ENCODE peak calls at places on chromosomes 12 and 14, in eight cellular contexts. One of them, this sample, is unnamed.

GRCh38 chr12:107845980-107846659 is 71.6 kb downstream of the ASCL4 start:
- DNase-seq in osteocyte: no peak
- DNase-seq in nephron progenitor cell: no peak
- DNase-seq in NB4: no peak
- DNase-seq in ovary: peak
- DNase-seq in tibial nerve: no peak
- DNase-seq in neural progenitor cell: no peak
- DNase-seq in CD8-positive, alpha-beta T cell: no peak
- DNase-seq in this sample: no peak

GRCh38 chr14:93490001-93490400 is 59.3 kb downstream of the UNC79 start:
- DNase-seq in osteocyte: no peak
- DNase-seq in nephron progenitor cell: no peak
- DNase-seq in NB4: no peak
- DNase-seq in ovary: no peak
- DNase-seq in tibial nerve: no peak
- DNase-seq in neural progenitor cell: peak
- DNase-seq in CD8-positive, alpha-beta T cell: no peak
- DNase-seq in this sample: no peak

GRCh38 chr14:92294506-92294905 is 28.5 kb upstream of the SLC24A4 start:
- DNase-seq in osteocyte: no peak
- DNase-seq in nephron progenitor cell: no peak
- DNase-seq in NB4: no peak
- DNase-seq in ovary: no peak
- DNase-seq in tibial nerve: no peak
- DNase-seq in neural progenitor cell: no peak
- DNase-seq in CD8-positive, alpha-beta T cell: no peak
- DNase-seq in this sample: no peak

GRCh38 chr14:104678346-104678745 is 11.1 kb upstream of the INF2 start:
- DNase-seq in osteocyte: no peak
- DNase-seq in nephron progenitor cell: peak
- DNase-seq in NB4: peak
- DNase-seq in ovary: peak
- DNase-seq in tibial nerve: no peak
- DNase-seq in neural progenitor cell: peak
- DNase-seq in CD8-positive, alpha-beta T cell: no peak
- DNase-seq in this sample: no peak

GRCh38 chr14:35285168-35285990 is 6.8 kb upstream of the PSMA6 start:
- DNase-seq in osteocyte: peak
- DNase-seq in nephron progenitor cell: no peak
- DNase-seq in NB4: peak
- DNase-seq in ovary: no peak
- DNase-seq in tibial nerve: no peak
- DNase-seq in neural progenitor cell: no peak
- DNase-seq in CD8-positive, alpha-beta T cell: no peak
- DNase-seq in this sample: no peak

GRCh38 chr14:36238666-36239363 is 62.3 kb upstream of the PTCSC3 start:
- DNase-seq in osteocyte: no peak
- DNase-seq in nephron progenitor cell: no peak
- DNase-seq in NB4: peak
- DNase-seq in ovary: no peak
- DNase-seq in tibial nerve: no peak
- DNase-seq in neural progenitor cell: no peak
- DNase-seq in CD8-positive, alpha-beta T cell: no peak
- DNase-seq in this sample: no peak

GRCh38 chr14:51807355-51807754 is 53.1 kb upstream of the GNG2 start:
- DNase-seq in osteocyte: no peak
- DNase-seq in nephron progenitor cell: peak
- DNase-seq in NB4: no peak
- DNase-seq in ovary: no peak
- DNase-seq in tibial nerve: no peak
- DNase-seq in neural progenitor cell: no peak
- DNase-seq in CD8-positive, alpha-beta T cell: no peak
- DNase-seq in this sample: no peak

GRCh38 chr12:89919241-89919906 is 210.7 kb upstream of the ATP2B1 start:
- DNase-seq in osteocyte: no peak
- DNase-seq in nephron progenitor cell: no peak
- DNase-seq in NB4: no peak
- DNase-seq in ovary: no peak
- DNase-seq in tibial nerve: no peak
- DNase-seq in neural progenitor cell: no peak
- DNase-seq in CD8-positive, alpha-beta T cell: no peak
- DNase-seq in this sample: no peak

GRCh38 chr12:111311011-111311410 is 57.9 kb downstream of the PHETA1 start:
- DNase-seq in osteocyte: no peak
- DNase-seq in nephron progenitor cell: no peak
- DNase-seq in NB4: no peak
- DNase-seq in ovary: no peak
- DNase-seq in tibial nerve: no peak
- DNase-seq in neural progenitor cell: no peak
- DNase-seq in CD8-positive, alpha-beta T cell: no peak
- DNase-seq in this sample: no peak

GRCh38 chr14:101220921-101221510 is 317.5 kb upstream of the RTL1 start:
- DNase-seq in osteocyte: peak
- DNase-seq in nephron progenitor cell: no peak
- DNase-seq in NB4: no peak
- DNase-seq in ovary: no peak
- DNase-seq in tibial nerve: no peak
- DNase-seq in neural progenitor cell: no peak
- DNase-seq in CD8-positive, alpha-beta T cell: no peak
- DNase-seq in this sample: no peak

GRCh38 chr12:31929140-31929526 is 30.1 kb upstream of the RESF1 start:
- DNase-seq in osteocyte: no peak
- DNase-seq in nephron progenitor cell: no peak
- DNase-seq in NB4: no peak
- DNase-seq in ovary: no peak
- DNase-seq in tibial nerve: no peak
- DNase-seq in neural progenitor cell: no peak
- DNase-seq in CD8-positive, alpha-beta T cell: no peak
- DNase-seq in this sample: no peak

GRCh38 chr14:76772300-76773187 is 11.3 kb downstream of the VASH1 start:
- DNase-seq in osteocyte: no peak
- DNase-seq in nephron progenitor cell: peak
- DNase-seq in NB4: peak
- DNase-seq in ovary: peak
- DNase-seq in tibial nerve: peak
- DNase-seq in neural progenitor cell: peak
- DNase-seq in CD8-positive, alpha-beta T cell: no peak
- DNase-seq in this sample: peak

GRCh38 chr14:60095781-60096450 is 4.2 kb downstream of the PCNX4 start:
- DNase-seq in osteocyte: no peak
- DNase-seq in nephron progenitor cell: no peak
- DNase-seq in NB4: no peak
- DNase-seq in ovary: no peak
- DNase-seq in tibial nerve: no peak
- DNase-seq in neural progenitor cell: no peak
- DNase-seq in CD8-positive, alpha-beta T cell: no peak
- DNase-seq in this sample: no peak

GRCh38 chr14:91352696-91353692 is 64.6 kb downstream of the CCDC88C start:
- DNase-seq in osteocyte: no peak
- DNase-seq in nephron progenitor cell: no peak
- DNase-seq in NB4: no peak
- DNase-seq in ovary: no peak
- DNase-seq in tibial nerve: no peak
- DNase-seq in neural progenitor cell: peak
- DNase-seq in CD8-positive, alpha-beta T cell: no peak
- DNase-seq in this sample: no peak

GRCh38 chr12:13033266-13033875 is 10.8 kb upstream of the FAM234B start:
- DNase-seq in osteocyte: no peak
- DNase-seq in nephron progenitor cell: no peak
- DNase-seq in NB4: no peak
- DNase-seq in ovary: no peak
- DNase-seq in tibial nerve: no peak
- DNase-seq in neural progenitor cell: no peak
- DNase-seq in CD8-positive, alpha-beta T cell: no peak
- DNase-seq in this sample: no peak

GRCh38 chr14:106733771-106734170 is 1207.4 kb downstream of the TMEM121 start:
- DNase-seq in osteocyte: no peak
- DNase-seq in nephron progenitor cell: no peak
- DNase-seq in NB4: peak
- DNase-seq in ovary: no peak
- DNase-seq in tibial nerve: no peak
- DNase-seq in neural progenitor cell: no peak
- DNase-seq in CD8-positive, alpha-beta T cell: no peak
- DNase-seq in this sample: no peak

GRCh38 chr14:106737025-106737424 is 1210.6 kb downstream of the TMEM121 start:
- DNase-seq in osteocyte: no peak
- DNase-seq in nephron progenitor cell: no peak
- DNase-seq in NB4: no peak
- DNase-seq in ovary: no peak
- DNase-seq in tibial nerve: no peak
- DNase-seq in neural progenitor cell: no peak
- DNase-seq in CD8-positive, alpha-beta T cell: no peak
- DNase-seq in this sample: no peak

GRCh38 chr14:106738075-106738474 is 1211.7 kb downstream of the TMEM121 start:
- DNase-seq in osteocyte: no peak
- DNase-seq in nephron progenitor cell: no peak
- DNase-seq in NB4: peak
- DNase-seq in ovary: no peak
- DNase-seq in tibial nerve: no peak
- DNase-seq in neural progenitor cell: no peak
- DNase-seq in CD8-positive, alpha-beta T cell: no peak
- DNase-seq in this sample: no peak
- TF ChIP-seq CTCF in osteocyte: no peak
- TF ChIP-seq CTCF in nephron progenitor cell: no peak
- TF ChIP-seq CTCF in NB4: peak
- TF ChIP-seq CTCF in ovary: no peak
- TF ChIP-seq CTCF in tibial nerve: no peak
- TF ChIP-seq CTCF in neural progenitor cell: no peak
- TF ChIP-seq CTCF in CD8-positive, alpha-beta T cell: peak
- TF ChIP-seq CTCF in this sample: no peak

DNA sequence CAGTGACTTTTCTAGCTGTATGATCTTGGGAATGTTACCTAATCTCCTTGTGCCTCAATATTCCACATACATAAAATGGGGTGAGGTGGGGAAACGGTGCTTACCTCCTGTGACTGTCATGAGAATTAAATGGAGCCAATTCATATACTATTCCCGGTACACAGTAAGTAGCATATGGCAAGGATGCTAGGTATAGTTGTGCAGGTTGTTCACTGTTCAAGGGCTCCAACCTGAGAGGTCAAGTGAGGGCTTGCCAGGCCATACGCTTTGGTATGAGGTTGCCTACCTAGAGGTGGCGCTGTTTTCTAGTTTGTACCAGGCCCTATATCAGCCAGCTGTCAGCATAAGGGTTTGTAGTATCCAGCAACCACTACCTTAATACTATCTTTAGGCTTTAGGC is 3.6 kb upstream of the BATF start:
- DNase-seq in osteocyte: no peak
- DNase-seq in nephron progenitor cell: no peak
- DNase-seq in NB4: peak
- DNase-seq in ovary: no peak
- DNase-seq in tibial nerve: no peak
- DNase-seq in neural progenitor cell: peak
- DNase-seq in CD8-positive, alpha-beta T cell: no peak
- DNase-seq in this sample: peak
- TF ChIP-seq CTCF in osteocyte: no peak
- TF ChIP-seq CTCF in nephron progenitor cell: peak
- TF ChIP-seq CTCF in NB4: peak
- TF ChIP-seq CTCF in ovary: no peak
- TF ChIP-seq CTCF in tibial nerve: no peak
- TF ChIP-seq CTCF in neural progenitor cell: peak
- TF ChIP-seq CTCF in CD8-positive, alpha-beta T cell: no peak
- TF ChIP-seq CTCF in this sample: peak

DNA sequence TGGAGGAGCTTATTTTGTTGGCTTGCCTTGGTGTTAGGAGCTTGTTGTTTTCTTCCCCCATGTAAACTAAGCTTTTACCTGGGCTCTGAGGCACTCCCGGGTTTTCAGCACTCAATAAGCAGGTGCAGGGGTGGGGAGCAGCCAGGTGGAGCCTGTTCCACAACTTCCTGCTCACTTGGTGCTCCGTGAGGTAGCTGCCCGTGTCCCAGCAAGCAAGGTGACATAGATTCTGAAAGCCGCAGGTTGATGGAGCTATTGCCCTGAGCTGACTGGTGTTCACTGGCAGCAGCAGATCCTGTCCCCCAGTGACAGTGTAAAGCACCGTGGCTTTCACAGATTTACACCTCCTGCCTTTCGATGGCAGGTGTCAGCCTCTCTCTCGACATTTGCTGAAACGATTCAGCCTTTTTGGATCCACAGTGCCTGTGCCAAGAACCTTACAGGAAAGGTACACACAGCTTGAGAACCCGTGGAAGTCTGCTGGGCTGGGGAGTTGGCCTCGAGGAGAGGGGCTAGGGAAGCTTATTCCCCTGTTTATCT is 295.7 kb upstream of the FKBP4 start:
- DNase-seq in osteocyte: no peak
- DNase-seq in nephron progenitor cell: no peak
- DNase-seq in NB4: no peak
- DNase-seq in ovary: no peak
- DNase-seq in tibial nerve: no peak
- DNase-seq in neural progenitor cell: no peak
- DNase-seq in CD8-positive, alpha-beta T cell: no peak
- DNase-seq in this sample: no peak
- TF ChIP-seq CTCF in osteocyte: no peak
- TF ChIP-seq CTCF in nephron progenitor cell: no peak
- TF ChIP-seq CTCF in NB4: no peak
- TF ChIP-seq CTCF in ovary: no peak
- TF ChIP-seq CTCF in tibial nerve: no peak
- TF ChIP-seq CTCF in neural progenitor cell: no peak
- TF ChIP-seq CTCF in CD8-positive, alpha-beta T cell: no peak
- TF ChIP-seq CTCF in this sample: no peak

GRCh38 chr12:67394600-67394999 is 125.4 kb downstream of the CAND1 start:
- DNase-seq in osteocyte: no peak
- DNase-seq in nephron progenitor cell: no peak
- DNase-seq in NB4: no peak
- DNase-seq in ovary: peak
- DNase-seq in tibial nerve: peak
- DNase-seq in neural progenitor cell: peak
- DNase-seq in CD8-positive, alpha-beta T cell: no peak
- DNase-seq in this sample: no peak
- TF ChIP-seq CTCF in osteocyte: peak
- TF ChIP-seq CTCF in nephron progenitor cell: no peak
- TF ChIP-seq CTCF in NB4: no peak
- TF ChIP-seq CTCF in ovary: no peak
- TF ChIP-seq CTCF in tibial nerve: no peak
- TF ChIP-seq CTCF in neural progenitor cell: peak
- TF ChIP-seq CTCF in CD8-positive, alpha-beta T cell: no peak
- TF ChIP-seq CTCF in this sample: no peak

DNA sequence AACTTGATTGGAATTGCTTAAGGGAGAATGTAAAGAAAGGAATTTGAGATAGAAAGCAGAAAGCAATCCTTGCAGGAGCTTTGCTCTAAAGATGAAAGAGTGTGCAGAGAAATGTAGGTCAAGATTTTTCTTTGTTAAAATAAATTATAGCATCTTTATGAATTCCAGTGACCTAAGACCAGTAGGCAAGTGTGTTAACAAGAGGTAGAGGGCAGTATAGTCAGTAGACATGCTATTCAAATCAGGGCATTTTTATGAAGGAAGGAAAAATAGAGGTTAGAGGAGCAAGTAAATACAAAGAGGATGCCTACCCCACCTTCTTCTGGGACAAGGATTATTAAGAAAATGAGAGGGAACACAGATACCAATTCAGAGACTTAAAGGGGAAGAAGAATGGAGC is 148.5 kb downstream of the PLCZ1 start:
- DNase-seq in osteocyte: no peak
- DNase-seq in nephron progenitor cell: no peak
- DNase-seq in NB4: no peak
- DNase-seq in ovary: no peak
- DNase-seq in tibial nerve: no peak
- DNase-seq in neural progenitor cell: no peak
- DNase-seq in CD8-positive, alpha-beta T cell: no peak
- DNase-seq in this sample: no peak
- TF ChIP-seq CTCF in osteocyte: peak
- TF ChIP-seq CTCF in nephron progenitor cell: no peak
- TF ChIP-seq CTCF in NB4: no peak
- TF ChIP-seq CTCF in ovary: no peak
- TF ChIP-seq CTCF in tibial nerve: no peak
- TF ChIP-seq CTCF in neural progenitor cell: peak
- TF ChIP-seq CTCF in CD8-positive, alpha-beta T cell: no peak
- TF ChIP-seq CTCF in this sample: no peak